ENCODE peak calls at places on chromosome 7, in four cellular contexts. V is cardiac muscle cell, F is uterus, Y is breast epithelium. T is an unnamed sample.
A peak's percentile ranks its signal among the peaks of the same experiment; 100 is the strongest.

GRCh38 chr7:21719846-21720245 is 177.0 kb downstream of the DNAH11 start:
- DNase-seq in V (no peak), F (no peak), Y (no peak), T (no peak)

GRCh38 chr7:11702938-11703337 is 129.1 kb downstream of the THSD7A start:
- DNase-seq in V (no peak), Y (no peak), F (peak; percentile 25), T (no peak)

GRCh38 chr7:46943996-46944395 is 637.9 kb downstream of the TNS3 start:
- DNase-seq in V (no peak), Y (no peak), F (no peak), T (no peak)

GRCh38 chr7:138967159-138967558 is 14.0 kb downstream of the KIAA1549 start:
- DNase-seq in Y (no peak), V (no peak), F (no peak), T (no peak)

GRCh38 chr7:106041140-106041717 is 70.9 kb downstream of the SYPL1 start:
- DNase-seq in V (no peak), Y (no peak), F (peak; percentile 41), T (no peak)

GRCh38 chr7:100556541-100556940 is 17.2 kb downstream of the SAP25 start:
- DNase-seq in V (peak; percentile 77), F (no peak), Y (no peak), T (no peak)

GRCh38 chr7:114081606-114082425 is 163.0 kb upstream of the PPP1R3A start:
- DNase-seq in F (no peak), Y (no peak), V (peak; percentile 79), T (no peak)

GRCh38 chr7:130896051-130896881 is 162.3 kb upstream of the KLF14 start:
- DNase-seq in F (no peak), V (peak; percentile 61), Y (no peak), T (no peak)

GRCh38 chr7:111803015-111803758 is 240.9 kb upstream of the IMMP2L start:
- DNase-seq in Y (no peak), F (no peak), V (no peak), T (no peak)

GRCh38 chr7:35505031-35505430 is 189.9 kb downstream of the HERPUD2 start:
- DNase-seq in Y (peak; percentile 58), V (no peak), F (no peak), T (no peak)

GRCh38 chr7:130734525-130735272 is 692 bp upstream of the KLF14 start:
- DNase-seq in V (peak; percentile 14), F (no peak), Y (no peak), T (no peak)

GRCh38 chr7:108109216-108109908 is 20.8 kb downstream of the LAMB4 start:
- DNase-seq in V (peak; percentile 33), Y (no peak), F (no peak), T (no peak)

GRCh38 chr7:55056068-55056467 is 37.3 kb downstream of the EGFR start:
- DNase-seq in F (no peak), Y (no peak), V (no peak), T (no peak)
- H3K4me1 ChIP-seq in F (no peaks in the 10 kb centered on the region), Y (peaks cover 7% of the 10 kb centered on the region), V (no peaks in the 10 kb centered on the region), T (no peaks in the 10 kb centered on the region)

DNA sequence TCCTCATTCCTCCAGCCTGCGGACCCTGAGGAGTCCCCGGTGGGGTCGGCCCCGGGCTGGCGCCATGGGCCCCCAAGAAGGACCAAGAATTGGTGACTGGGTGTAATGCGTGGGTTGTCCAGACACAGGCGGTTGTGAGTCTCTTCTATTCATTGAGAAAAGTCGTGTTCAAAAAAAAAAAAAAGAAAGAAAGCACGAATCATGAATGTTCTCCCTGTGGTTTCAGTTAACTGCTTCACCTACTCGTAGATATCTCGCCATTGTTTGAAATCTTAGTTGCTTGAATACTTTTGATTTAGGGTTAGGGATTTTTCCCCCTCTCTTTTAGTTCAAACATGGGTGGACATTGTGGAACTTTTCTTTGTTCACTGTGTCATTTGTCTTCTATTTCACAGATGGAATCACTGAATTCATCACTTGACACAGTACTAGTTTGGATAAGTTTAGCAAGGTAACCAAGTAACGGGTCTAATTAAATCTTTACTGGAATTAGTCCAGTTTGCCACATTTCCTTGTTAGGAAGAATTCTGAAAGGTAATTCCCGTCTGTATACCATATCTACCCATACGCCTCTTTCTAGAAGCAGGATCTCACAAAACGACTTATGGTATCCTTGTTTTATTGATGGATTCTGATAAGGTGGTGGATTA is 775 bp downstream of the STARD3NL start:
- DNase-seq in F (no peak), Y (no peak), V (no peak), T (no peak)
- TF ChIP-seq CTCF in F (peak; percentile 17), Y (no peak), V (no peak), T (peak; percentile 39)

GRCh38 chr7:87312215-87312865 is 33.1 kb upstream of the CROT start:
- DNase-seq in Y (no peak), F (peak; percentile 45), V (peak; percentile 78), T (peak; percentile 74)

GRCh38 chr7:87318741-87319140 is 26.7 kb upstream of the CROT start:
- DNase-seq in Y (no peak), F (no peak), V (no peak), T (no peak)

GRCh38 chr7:87316097-87316700 is 29.3 kb upstream of the CROT start:
- DNase-seq in F (no peak), V (no peak), Y (no peak), T (no peak)

GRCh38 chr7:87317691-87318245 is 27.7 kb upstream of the CROT start:
- DNase-seq in F (no peak), V (no peak), Y (no peak), T (no peak)

DNA sequence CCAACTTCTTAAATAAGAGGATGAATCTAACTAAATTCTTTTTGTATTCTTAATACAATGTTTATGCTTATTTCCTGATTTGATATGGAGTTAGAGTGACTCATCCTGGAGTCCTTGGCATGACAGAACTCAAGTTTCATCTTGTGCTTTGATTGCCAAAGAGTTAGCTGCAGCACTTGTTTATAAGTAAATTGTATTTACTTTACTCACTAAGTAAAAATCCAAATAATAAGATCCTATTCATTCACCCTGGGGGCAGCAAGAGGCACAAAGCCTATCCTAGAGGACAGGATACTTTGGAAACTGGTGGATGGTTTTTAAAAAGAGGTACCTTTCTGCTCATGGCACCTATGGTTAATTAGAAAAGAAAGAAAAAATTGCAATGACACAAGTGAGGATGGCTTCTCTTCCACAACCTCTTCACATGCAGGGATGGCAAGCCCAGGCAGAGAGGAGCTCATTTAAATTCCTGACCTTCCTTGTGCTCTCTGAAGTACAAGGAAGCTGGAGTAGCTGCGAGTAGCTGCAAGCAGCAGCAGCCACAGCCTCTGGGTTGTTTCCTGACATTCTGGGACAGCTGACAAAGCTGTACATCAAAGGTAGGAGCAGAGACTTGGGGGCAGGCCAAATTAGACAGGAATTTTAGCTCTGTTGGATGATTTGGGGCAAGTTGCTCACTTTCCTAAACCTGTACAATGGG is 28.5 kb upstream of the CROT start:
- DNase-seq in Y (no peak), V (peak; percentile 73), F (no peak), T (no peak)
- H3K27ac ChIP-seq in Y (peak overlapping the region; percentile 79), V (no peak overlapping the region), F (no peak overlapping the region), T (no peak overlapping the region)

GRCh38 chr7:44636041-44636580 is 29.7 kb downstream of the OGDH start:
- DNase-seq in F (no peak), Y (no peak), V (no peak), T (no peak)
- H3K4me1 ChIP-seq in F (no peaks in the 10 kb centered on the region), Y (peaks cover 6% of the 10 kb centered on the region), V (peaks cover 42% of the 10 kb centered on the region), T (peaks cover 85% of the 10 kb centered on the region)

GRCh38 chr7:155701972-155702544 is 57.6 kb downstream of the RBM33 start:
- DNase-seq in Y (no peak), F (no peak), V (peak; percentile 19), T (no peak)

GRCh38 chr7:155705656-155706360 is 61.3 kb downstream of the RBM33 start:
- DNase-seq in F (no peak), Y (no peak), V (no peak), T (no peak)

GRCh38 chr7:155700847-155701246 is 56.4 kb downstream of the RBM33 start:
- DNase-seq in V (no peak), F (no peak), Y (no peak), T (no peak)

GRCh38 chr7:155699180-155699579 is 54.7 kb downstream of the RBM33 start:
- DNase-seq in F (no peak), V (no peak), Y (no peak), T (no peak)

DNA sequence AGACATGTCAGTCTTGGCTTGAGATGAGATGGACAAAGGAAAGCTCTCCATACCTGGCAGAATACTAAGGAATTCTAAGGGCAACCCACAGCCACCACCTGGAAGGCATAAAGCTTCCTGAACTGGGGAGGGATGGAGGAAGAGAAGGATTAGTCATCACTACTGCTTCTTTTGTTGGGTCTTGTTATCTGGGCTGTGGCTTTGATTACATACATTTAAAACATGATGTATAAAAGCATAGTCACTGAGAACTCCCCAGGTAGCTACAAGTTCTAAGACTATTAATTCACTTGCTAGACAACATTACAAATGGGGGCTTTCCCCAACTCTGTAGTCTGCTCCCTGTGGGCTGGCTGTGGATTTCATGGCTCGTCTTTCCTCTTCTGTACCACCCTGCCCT is 58.2 kb downstream of the RBM33 start:
- DNase-seq in Y (no peak), F (no peak), V (no peak), T (no peak)
- TF ChIP-seq CTCF in Y (no peak), F (no peak), V (no peak), T (no peak)

T was measured in CD8-positive, alpha-beta T cell.